ENCODE peak calls at places on chromosome 1, in five cellular contexts. F is HCT116, G is GM23248, A is astrocyte, O is PC-3. P is an unnamed sample. For H3K27me3 and H4K20me1, the result is how much of the 10 kb centered on the place peaks cover.

GRCh38 chr1:113868387-113869083 is 3.0 kb downstream of the PTPN22 start:
- DNase-seq in A (peak), G (peak), O (peak), F (no peak), P (peak)

GRCh38 chr1:18142969-18143368 is 35.4 kb downstream of the IGSF21 start:
- DNase-seq in A (no peak), F (no peak), G (no peak), O (no peak), P (no peak)

GRCh38 chr1:50332941-50333594 is 90.2 kb downstream of the DMRTA2 start:
- DNase-seq in A (no peak), F (no peak), O (peak), G (peak), P (peak)

GRCh38 chr1:44553771-44554170 is 120.5 kb downstream of the TMEM53 start:
- DNase-seq in A (peak), F (peak), O (peak), G (peak), P (peak)

GRCh38 chr1:210841926-210842625 is 291.9 kb downstream of the KCNH1 start:
- DNase-seq in G (no peak), O (no peak), F (no peak), A (no peak), P (no peak)

GRCh38 chr1:32920833-32921232 is 19.6 kb upstream of the TMEM54 start:
- DNase-seq in A (no peak), F (no peak), G (no peak), O (no peak), P (no peak)

GRCh38 chr1:225642177-225642576 is 10.7 kb downstream of the ENAH start:
- DNase-seq in G (peak), O (peak), F (no peak), A (no peak), P (no peak)

GRCh38 chr1:88646852-88647645 is 37.0 kb upstream of the PKN2 start:
- DNase-seq in F (no peak), O (no peak), A (no peak), G (no peak), P (peak)

GRCh38 chr1:171221665-171222591 is 26.4 kb upstream of the FMO1 start:
- DNase-seq in A (peak), G (no peak), O (peak), F (no peak), P (no peak)

GRCh38 chr1:240499012-240499411 is 112.9 kb downstream of the GREM2 start:
- DNase-seq in F (no peak), A (peak), O (peak), G (peak), P (peak)

GRCh38 chr1:164504699-164505098 is 54.3 kb upstream of the PBX1 start:
- DNase-seq in F (no peak), O (peak), A (no peak), G (peak), P (no peak)

GRCh38 chr1:119006406-119007279 is 18.5 kb upstream of the TBX15 start:
- DNase-seq in A (no peak), O (no peak), F (no peak), G (no peak), P (no peak)

GRCh38 chr1:187001198-187001904 is 172.6 kb downstream of the PLA2G4A start:
- DNase-seq in F (no peak), G (peak), A (peak), O (peak), P (peak)

DNA sequence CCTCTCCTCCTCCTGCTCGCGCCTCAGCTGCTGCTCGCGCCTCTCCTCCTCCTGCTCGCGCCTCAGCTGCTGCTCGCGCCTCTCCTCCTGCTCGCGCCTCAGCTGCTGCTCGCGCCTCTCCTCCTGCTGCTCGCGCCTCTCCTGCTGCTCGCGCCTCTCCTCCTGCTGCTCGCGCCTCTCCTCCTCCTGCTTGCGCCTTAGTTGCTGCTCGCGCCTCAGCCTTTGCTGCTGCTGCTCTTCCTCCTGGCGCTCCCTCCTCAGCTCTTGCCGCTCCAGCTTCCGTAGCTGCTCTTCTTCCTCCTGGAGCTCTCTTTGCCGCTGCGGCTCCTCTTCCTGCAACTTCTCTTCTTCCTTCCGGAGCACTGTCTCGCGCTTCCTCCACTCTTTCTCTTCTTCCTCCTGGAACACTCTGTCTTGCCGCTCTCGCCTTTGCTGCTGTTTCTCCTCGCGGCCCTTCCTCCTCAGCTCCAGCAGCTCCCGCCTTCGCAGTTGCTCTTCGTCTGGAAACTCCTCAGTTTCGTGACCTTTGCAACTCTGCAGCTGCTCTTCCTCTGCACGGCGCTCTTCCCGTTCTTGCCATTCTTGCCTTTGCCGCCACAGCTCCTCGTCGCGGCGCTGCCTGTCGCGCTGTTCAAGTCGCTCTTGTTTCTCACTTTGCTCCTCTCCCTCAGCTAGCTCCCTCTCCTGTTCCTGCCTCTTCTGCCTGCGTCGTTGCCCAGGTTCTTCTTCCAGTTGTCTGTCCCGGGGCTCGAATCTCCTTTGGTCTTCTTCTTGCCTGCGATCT is 3.0 kb downstream of the TCHH start:
- DNase-seq in A (peak), O (peak), F (no peak), G (peak), P (no peak)
- H3K27me3 ChIP-seq in A (half or more), O (half or more), F (half or more), G (half or more), P (half or more)

GRCh38 chr1:2644591-2645101 is 11.8 kb upstream of the MMEL1 start:
- DNase-seq in A (no peak), O (no peak), F (no peak), G (no peak), P (peak)

GRCh38 chr1:2646837-2647236 is 14.0 kb upstream of the MMEL1 start:
- DNase-seq in F (no peak), A (no peak), G (no peak), O (no peak), P (peak)

GRCh38 chr1:2645143-2645542 is 12.3 kb upstream of the MMEL1 start:
- DNase-seq in F (no peak), G (no peak), O (no peak), A (no peak), P (peak)

GRCh38 chr1:2644171-2644570 is 11.4 kb upstream of the MMEL1 start:
- DNase-seq in F (no peak), A (no peak), G (no peak), O (no peak), P (peak)

GRCh38 chr1:2645776-2646175 is 13.0 kb upstream of the MMEL1 start:
- DNase-seq in G (no peak), O (no peak), A (no peak), F (no peak), P (peak)
- H2AFZ ChIP-seq in G (no peak), O (no peak), A (no peak), F (no peak), P (no peak)

GRCh38 chr1:24749257-24749656 is 4.0 kb downstream of the CLIC4 start:
- DNase-seq in O (no peak), F (no peak), G (no peak), A (no peak), P (peak)
- H4K20me1 ChIP-seq in O (under half), F (under half), G (half or more), A (half or more), P (half or more)

DNA sequence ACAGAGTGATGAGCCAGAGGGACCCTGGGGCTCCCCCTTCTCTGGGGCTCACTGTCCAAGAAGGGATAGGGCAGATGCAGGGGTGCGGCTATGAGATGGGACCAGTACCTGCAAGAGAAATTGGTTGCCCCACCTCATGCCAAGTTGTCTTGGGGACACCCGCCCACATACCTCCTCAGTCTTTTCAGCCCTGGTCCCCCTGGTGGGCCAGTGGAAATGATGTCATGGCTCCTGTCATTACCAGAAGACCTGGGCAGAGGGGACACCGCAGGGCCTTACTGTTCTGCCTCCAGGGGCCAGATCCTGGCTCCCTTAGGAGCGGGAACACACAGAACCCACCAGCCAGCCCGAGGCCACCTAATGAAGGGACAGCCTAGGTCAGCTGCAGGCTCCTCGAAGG is 63.2 kb downstream of the CDK18 start:
- DNase-seq in O (no peak), A (no peak), G (no peak), F (no peak), P (no peak)
- H3K27me3 ChIP-seq in O (under half), A (half or more), G (half or more), F (under half), P (half or more)

DNA sequence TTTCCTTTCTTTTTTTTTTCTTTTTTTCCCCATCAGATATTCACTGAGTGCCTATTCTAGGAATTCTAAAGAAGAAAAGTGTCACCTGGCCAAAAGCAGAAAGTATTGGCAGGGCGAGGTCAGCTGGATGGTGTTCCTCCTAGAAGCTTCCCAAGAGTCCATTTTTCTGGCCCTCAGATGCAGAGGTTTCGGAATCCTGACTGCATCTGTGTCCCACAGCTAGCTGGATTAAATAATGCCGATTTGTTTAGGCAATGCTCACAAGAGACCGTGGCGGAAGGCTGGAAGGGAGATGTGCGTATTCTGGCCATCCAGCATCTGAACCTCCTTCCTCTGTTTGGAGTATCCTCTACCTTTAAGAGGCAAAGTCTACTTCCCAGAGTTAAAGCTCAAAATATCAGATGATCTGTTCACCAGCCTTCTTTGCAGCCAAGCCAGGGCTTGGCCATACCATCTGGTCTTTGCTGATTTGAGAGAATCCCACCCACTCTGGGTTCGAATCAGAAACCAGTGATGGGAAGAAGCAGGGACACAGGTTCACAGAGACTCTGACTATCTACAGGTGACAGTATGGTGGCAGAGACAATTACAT is 5.4 kb upstream of the TENT5C start:
- DNase-seq in G (no peak), F (no peak), A (no peak), O (no peak), P (no peak)
- H2AFZ ChIP-seq in G (no peak), F (no peak), A (no peak), O (no peak), P (no peak)